ENCODE peak calls at places on chromosomes 6 and 20, in seven cellular contexts. X is posterior cingulate gyrus, U is epithelial cell of esophagus, H is glomerular endothelial cell, B is choroid plexus epithelial cell, E is mesendoderm, A is endothelial cell. Q is an unnamed sample.
A peak's percentile ranks its signal among the peaks of the same experiment; 100 is the strongest.

GRCh38 chr6:131103869-131104268 is 31.4 kb upstream of the AKAP7 start:
- DNase-seq in B (no peak), E (no peak), X (no peak), H (no peak), U (no peak), A (no peak), Q (no peak)

GRCh38 chr20:25987073-25987927 is 290.6 kb upstream of the ZNF337 start:
- DNase-seq in X (no peak), B (peak; percentile 39), H (no peak), U (peak; percentile 18), A (peak; percentile 53), E (peak; percentile 49), Q (no peak)

GRCh38 chr20:37940161-37940560 is 37.2 kb downstream of the VSTM2L start:
- DNase-seq in U (no peak), B (no peak), X (no peak), A (no peak), E (no peak), H (no peak), Q (no peak)

GRCh38 chr20:37877832-37878772 is 24.8 kb upstream of the VSTM2L start:
- DNase-seq in B (no peak), A (no peak), H (no peak), U (no peak), X (no peak), E (no peak), Q (no peak)

GRCh38 chr6:43917878-43918382 is 147.9 kb downstream of the VEGFA start:
- DNase-seq in E (peak; percentile 44), B (peak; percentile 72), H (no peak), X (no peak), A (no peak), U (peak; percentile 30), Q (no peak)

GRCh38 chr6:3076320-3076719 is 8.0 kb downstream of the RIPK1 start:
- DNase-seq in E (no peak), X (no peak), H (no peak), B (no peak), U (no peak), A (no peak), Q (no peak)

GRCh38 chr6:36559394-36559793 is 12.1 kb upstream of the STK38 start:
- DNase-seq in U (no peak), X (no peak), B (no peak), H (no peak), E (no peak), A (no peak), Q (no peak)

GRCh38 chr20:3082955-3083952 is 1.3 kb downstream of the AVP start:
- DNase-seq in B (no peak), H (no peak), A (no peak), X (no peak), U (no peak), E (no peak), Q (no peak)

GRCh38 chr6:160733045-160733646 is 31.1 kb downstream of the PLG start:
- DNase-seq in H (no peak), X (peak; percentile 30), B (peak; percentile 62), A (peak; percentile 48), U (peak; percentile 72), E (peak; percentile 76), Q (no peak)

GRCh38 chr20:63568170-63568981 is 5.7 kb downstream of the HELZ2 start:
- DNase-seq in H (no peak), U (no peak), X (no peak), A (no peak), E (no peak), B (no peak), Q (no peak)

GRCh38 chr20:44357020-44357419 is 1.5 kb downstream of the HNF4A start:
- DNase-seq in A (no peak), X (no peak), H (no peak), U (no peak), E (peak; percentile 70), B (no peak), Q (no peak)

Q was measured in epithelial cell of prostate.